ENCODE peak calls at places on chromosomes 2 and 18, in eight cellular contexts. O is hippocampal formation, D is T-cell, Q is T-helper 17 cell, A is activated T-cell treated with anti-CD3 and anti-CD28 coated beads for 1 hour, X is NCI-H345, K is germinal center, V is HTR-8/SVneo. P is an unnamed sample.

GRCh38 chr2:86079981-86080911 is 25.4 kb downstream of the POLR1A start:
- DNase-seq in V (peak; percentile 57), A (peak; percentile 82), Q (peak; percentile 88), K (peak; percentile 70), X (peak; percentile 49), O (peak; percentile 39), D (peak; percentile 85), P (peak; percentile 75)

GRCh38 chr2:240418311-240418710 is 17.2 kb upstream of the GPC1 start:
- DNase-seq in V (no peak), O (no peak), X (no peak), D (no peak), A (no peak), Q (no peak), K (no peak), P (no peak)

GRCh38 chr2:41698787-41699422 is 348.9 kb upstream of the PKDCC start:
- DNase-seq in D (no peak), O (no peak), Q (no peak), K (peak; percentile 22), A (no peak), X (no peak), V (peak; percentile 32), P (peak; percentile 44)

GRCh38 chr2:21500546-21500945 is 376.8 kb downstream of the TDRD15 start:
- DNase-seq in O (no peak), X (no peak), K (no peak), Q (no peak), A (no peak), V (no peak), D (no peak), P (no peak)

GRCh38 chr2:46689993-46690392 is 210.6 kb downstream of the TMEM247 start:
- DNase-seq in K (no peak), A (no peak), D (no peak), O (no peak), X (no peak), Q (no peak), V (no peak), P (no peak)

GRCh38 chr2:105809099-105809473 is 64.4 kb downstream of the NCK2 start:
- DNase-seq in V (no peak), X (no peak), A (no peak), D (no peak), K (no peak), O (no peak), Q (no peak), P (no peak)

GRCh38 chr2:46548103-46548486 is 68.7 kb downstream of the TMEM247 start:
- DNase-seq in D (no peak), A (no peak), O (no peak), V (no peak), K (no peak), X (no peak), Q (no peak), P (peak; percentile 59)

GRCh38 chr18:67845035-67845434 is 328.5 kb upstream of the DSEL start:
- DNase-seq in D (no peak), K (no peak), A (no peak), Q (no peak), O (no peak), X (no peak), V (no peak), P (no peak)

GRCh38 chr2:174492963-174493431 is 6.2 kb upstream of the GPR155 start:
- DNase-seq in D (peak; percentile 76), A (peak; percentile 22), K (peak; percentile 30), X (no peak), V (no peak), Q (peak; percentile 20), O (no peak), P (no peak)

GRCh38 chr2:39099820-39100728 is 20.8 kb downstream of the SOS1 start:
- DNase-seq in V (no peak), D (no peak), X (no peak), K (no peak), A (no peak), O (no peak), Q (no peak), P (no peak)

GRCh38 chr18:2979027-2979570 is 33.8 kb downstream of the LPIN2 start:
- DNase-seq in X (no peak), Q (no peak), K (no peak), A (no peak), D (no peak), O (no peak), V (no peak), P (no peak)

GRCh38 chr2:55009277-55010055 is 40.8 kb downstream of the RTN4 start:
- DNase-seq in X (no peak), V (no peak), A (no peak), D (no peak), K (peak; percentile 4), O (no peak), Q (no peak), P (no peak)

GRCh38 chr2:54176577-54176976 is 61.2 kb downstream of the ACYP2 start:
- DNase-seq in K (no peak), D (no peak), X (no peak), Q (no peak), O (peak; percentile 30), A (no peak), V (peak; percentile 47), P (peak; percentile 50)

GRCh38 chr2:68637047-68637446 is 6.3 kb upstream of the PROKR1 start:
- DNase-seq in V (no peak), K (no peak), A (no peak), D (no peak), O (no peak), X (no peak), Q (no peak), P (no peak)

GRCh38 chr2:114293355-114293754 is 149.1 kb upstream of the DPP10 start:
- DNase-seq in D (no peak), X (no peak), Q (no peak), A (no peak), O (no peak), V (no peak), K (no peak), P (no peak)

GRCh38 chr18:50460062-50460461 is 85.2 kb downstream of the SKA1 start:
- DNase-seq in Q (no peak), X (no peak), O (no peak), V (no peak), A (no peak), K (no peak), D (no peak), P (no peak)

GRCh38 chr2:1781291-1782080 is 37.2 kb upstream of the PXDN start:
- DNase-seq in Q (no peak), O (no peak), D (peak; percentile 6), X (no peak), V (no peak), K (no peak), A (peak; percentile 17), P (no peak)

GRCh38 chr2:61423714-61424113 is 47.2 kb downstream of the USP34 start:
- DNase-seq in K (no peak), X (no peak), A (no peak), D (no peak), Q (no peak), O (no peak), V (no peak), P (no peak)

GRCh38 chr18:58633874-58634273 is 5.0 kb upstream of the ALPK2 start:
- DNase-seq in X (no peak), V (no peak), D (no peak), Q (no peak), O (no peak), K (no peak), A (no peak), P (no peak)

GRCh38 chr2:61419129-61419528 is 51.8 kb downstream of the USP34 start:
- DNase-seq in Q (no peak), X (no peak), O (no peak), A (no peak), K (no peak), V (no peak), D (peak; percentile 11), P (no peak)

GRCh38 chr18:75261430-75262223 is 51.0 kb downstream of the TSHZ1 start:
- DNase-seq in X (no peak), K (peak; percentile 35), V (no peak), A (no peak), D (no peak), Q (no peak), O (no peak), P (no peak)

GRCh38 chr2:205030695-205031094 is 485.4 kb downstream of the PARD3B start:
- DNase-seq in X (no peak), D (no peak), A (no peak), O (no peak), K (no peak), V (no peak), Q (no peak), P (no peak)

GRCh38 chr2:232981356-232981755 is 31.7 kb downstream of the NGEF start:
- DNase-seq in Q (no peak), V (no peak), O (no peak), X (peak; percentile 1), A (no peak), K (no peak), D (no peak), P (no peak)

GRCh38 chr18:74281011-74281638 is 10.6 kb downstream of the CYB5A start:
- DNase-seq in A (no peak), V (no peak), K (no peak), O (no peak), X (peak; percentile 75), D (no peak), Q (no peak), P (no peak)

GRCh38 chr18:79510046-79510685 is 114.4 kb downstream of the NFATC1 start:
- DNase-seq in D (no peak), O (no peak), X (no peak), Q (no peak), V (no peak), A (no peak), K (no peak), P (no peak)

GRCh38 chr2:157789161-157789720 is 86.9 kb downstream of the ACVR1 start:
- DNase-seq in O (no peak), A (no peak), D (no peak), V (no peak), X (no peak), K (no peak), Q (no peak), P (no peak)

GRCh38 chr2:239393401-239393940 is 7.3 kb downstream of the HDAC4 start:
- DNase-seq in D (no peak), Q (no peak), K (no peak), O (no peak), X (no peak), V (no peak), A (no peak), P (peak; percentile 65)

GRCh38 chr2:124001681-124002080 is 23.4 kb upstream of the CNTNAP5 start:
- DNase-seq in D (no peak), K (no peak), X (peak; percentile 39), A (no peak), V (no peak), Q (no peak), O (no peak), P (no peak)

GRCh38 chr2:224381913-224382647 is 19.8 kb downstream of the FAM124B start:
- DNase-seq in A (no peak), V (no peak), X (no peak), K (no peak), D (no peak), O (no peak), Q (no peak), P (no peak)

GRCh38 chr2:166184789-166185188 is 57.0 kb upstream of the SCN1A start:
- DNase-seq in D (no peak), X (no peak), V (no peak), A (no peak), Q (no peak), O (no peak), K (no peak), P (no peak)

GRCh38 chr2:174339971-174340399 is 5.2 kb downstream of the SP9 start:
- DNase-seq in O (no peak), V (no peak), K (no peak), A (no peak), D (no peak), X (no peak), Q (no peak), P (no peak)

GRCh38 chr18:2889761-2890192 is 43.0 kb downstream of the EMILIN2 start:
- DNase-seq in D (no peak), K (no peak), Q (no peak), X (no peak), O (no peak), V (no peak), A (no peak), P (no peak)

GRCh38 chr2:96265349-96265839 is 403 bp downstream of the TMEM127 start:
- DNase-seq in O (peak; percentile 34), X (no peak), Q (peak; percentile 23), K (peak; percentile 69), V (peak; percentile 51), D (peak; percentile 44), A (peak; percentile 38), P (peak; percentile 75)

GRCh38 chr2:44061469-44061868 is 65.7 kb upstream of the LRPPRC start:
- DNase-seq in D (no peak), O (no peak), A (no peak), X (no peak), K (no peak), V (no peak), Q (no peak), P (no peak)